ENCODE peak calls at places on chromosomes 13 and 19, in eight cellular contexts. One of them, this sample, is unnamed. For H3K27me3, the result is how much of the 10 kb centered on the place peaks cover.

GRCh38 chr13:36915891-36916640 is 4.0 kb downstream of the SMAD9 start:
- DNase-seq in transverse colon: no peak
- DNase-seq in adrenal gland: no peak
- DNase-seq in IMR-90: no peak
- DNase-seq in fibroblast of lung: no peak
- DNase-seq in gastrocnemius medialis: no peak
- DNase-seq in lung: no peak
- DNase-seq in bronchial epithelial cell: no peak
- DNase-seq in this sample: no peak

GRCh38 chr13:100532090-100532766 is 56.4 kb downstream of the GGACT start:
- DNase-seq in bronchial epithelial cell: no peak
- DNase-seq in lung: no peak
- DNase-seq in adrenal gland: no peak
- DNase-seq in IMR-90: no peak
- DNase-seq in fibroblast of lung: no peak
- DNase-seq in gastrocnemius medialis: no peak
- DNase-seq in transverse colon: no peak
- DNase-seq in this sample: no peak

GRCh38 chr19:54921082-54921481 is 15.1 kb downstream of the NCR1 start:
- DNase-seq in IMR-90: no peak
- DNase-seq in bronchial epithelial cell: no peak
- DNase-seq in adrenal gland: no peak
- DNase-seq in transverse colon: no peak
- DNase-seq in fibroblast of lung: no peak
- DNase-seq in gastrocnemius medialis: no peak
- DNase-seq in lung: no peak
- DNase-seq in this sample: no peak

GRCh38 chr19:22526661-22527272 is 104.6 kb upstream of the ZNF98 start:
- DNase-seq in transverse colon: no peak
- DNase-seq in IMR-90: no peak
- DNase-seq in bronchial epithelial cell: no peak
- DNase-seq in lung: no peak
- DNase-seq in fibroblast of lung: no peak
- DNase-seq in gastrocnemius medialis: no peak
- DNase-seq in adrenal gland: no peak
- DNase-seq in this sample: no peak

GRCh38 chr19:39110263-39110967 is 15.2 kb upstream of the PAK4 start:
- DNase-seq in transverse colon: peak
- DNase-seq in bronchial epithelial cell: peak
- DNase-seq in fibroblast of lung: no peak
- DNase-seq in gastrocnemius medialis: peak
- DNase-seq in IMR-90: no peak
- DNase-seq in lung: peak
- DNase-seq in adrenal gland: peak
- DNase-seq in this sample: peak

GRCh38 chr13:98443329-98443728 is 133.6 kb downstream of the STK24 start:
- DNase-seq in bronchial epithelial cell: peak
- DNase-seq in fibroblast of lung: peak
- DNase-seq in transverse colon: no peak
- DNase-seq in IMR-90: peak
- DNase-seq in adrenal gland: peak
- DNase-seq in gastrocnemius medialis: no peak
- DNase-seq in lung: no peak
- DNase-seq in this sample: no peak

GRCh38 chr13:41751734-41752445 is 209.0 kb downstream of the VWA8 start:
- DNase-seq in fibroblast of lung: no peak
- DNase-seq in IMR-90: no peak
- DNase-seq in lung: no peak
- DNase-seq in bronchial epithelial cell: no peak
- DNase-seq in transverse colon: no peak
- DNase-seq in adrenal gland: no peak
- DNase-seq in gastrocnemius medialis: no peak
- DNase-seq in this sample: no peak

GRCh38 chr13:106612688-106613087 is 44.8 kb upstream of the ARGLU1 start:
- DNase-seq in gastrocnemius medialis: peak
- DNase-seq in IMR-90: peak
- DNase-seq in fibroblast of lung: no peak
- DNase-seq in adrenal gland: peak
- DNase-seq in lung: peak
- DNase-seq in transverse colon: peak
- DNase-seq in bronchial epithelial cell: peak
- DNase-seq in this sample: no peak

GRCh38 chr13:49341941-49342340 is 94.2 kb downstream of the CDADC1 start:
- DNase-seq in adrenal gland: no peak
- DNase-seq in lung: no peak
- DNase-seq in fibroblast of lung: no peak
- DNase-seq in gastrocnemius medialis: no peak
- DNase-seq in transverse colon: no peak
- DNase-seq in bronchial epithelial cell: peak
- DNase-seq in IMR-90: no peak
- DNase-seq in this sample: no peak

GRCh38 chr19:27774827-27775226 is 1438.1 kb downstream of the UQCRFS1 start:
- DNase-seq in gastrocnemius medialis: no peak
- DNase-seq in lung: no peak
- DNase-seq in fibroblast of lung: no peak
- DNase-seq in IMR-90: no peak
- DNase-seq in bronchial epithelial cell: no peak
- DNase-seq in transverse colon: no peak
- DNase-seq in adrenal gland: no peak
- DNase-seq in this sample: no peak

GRCh38 chr13:60759499-60759898 is 362.5 kb downstream of the TDRD3 start:
- DNase-seq in bronchial epithelial cell: peak
- DNase-seq in gastrocnemius medialis: no peak
- DNase-seq in adrenal gland: peak
- DNase-seq in lung: peak
- DNase-seq in fibroblast of lung: peak
- DNase-seq in transverse colon: no peak
- DNase-seq in IMR-90: no peak
- DNase-seq in this sample: no peak

GRCh38 chr13:48437381-48437780 is 24.5 kb upstream of the LPAR6 start:
- DNase-seq in IMR-90: peak
- DNase-seq in gastrocnemius medialis: peak
- DNase-seq in transverse colon: peak
- DNase-seq in fibroblast of lung: peak
- DNase-seq in adrenal gland: peak
- DNase-seq in lung: peak
- DNase-seq in bronchial epithelial cell: peak
- DNase-seq in this sample: no peak

GRCh38 chr13:79775830-79776229 is 294.9 kb downstream of the NDFIP2 start:
- DNase-seq in gastrocnemius medialis: no peak
- DNase-seq in bronchial epithelial cell: peak
- DNase-seq in transverse colon: peak
- DNase-seq in lung: peak
- DNase-seq in IMR-90: peak
- DNase-seq in adrenal gland: peak
- DNase-seq in fibroblast of lung: peak
- DNase-seq in this sample: no peak

GRCh38 chr13:72622546-72622945 is 104.9 kb downstream of the MZT1 start:
- DNase-seq in bronchial epithelial cell: peak
- DNase-seq in adrenal gland: no peak
- DNase-seq in fibroblast of lung: no peak
- DNase-seq in lung: no peak
- DNase-seq in transverse colon: no peak
- DNase-seq in IMR-90: no peak
- DNase-seq in gastrocnemius medialis: no peak
- DNase-seq in this sample: no peak

GRCh38 chr19:50723735-50724521 is 764 bp downstream of the CLEC11A start:
- DNase-seq in IMR-90: no peak
- DNase-seq in fibroblast of lung: no peak
- DNase-seq in transverse colon: no peak
- DNase-seq in bronchial epithelial cell: no peak
- DNase-seq in gastrocnemius medialis: no peak
- DNase-seq in adrenal gland: no peak
- DNase-seq in lung: no peak
- DNase-seq in this sample: no peak

GRCh38 chr19:7932276-7932929 is 6.5 kb upstream of the CTXN1 start:
- DNase-seq in lung: no peak
- DNase-seq in transverse colon: no peak
- DNase-seq in IMR-90: no peak
- DNase-seq in gastrocnemius medialis: no peak
- DNase-seq in adrenal gland: peak
- DNase-seq in fibroblast of lung: no peak
- DNase-seq in bronchial epithelial cell: no peak
- DNase-seq in this sample: no peak

GRCh38 chr19:7933828-7934725 is 8.1 kb upstream of the CTXN1 start:
- DNase-seq in IMR-90: no peak
- DNase-seq in bronchial epithelial cell: no peak
- DNase-seq in gastrocnemius medialis: no peak
- DNase-seq in lung: no peak
- DNase-seq in transverse colon: no peak
- DNase-seq in adrenal gland: no peak
- DNase-seq in fibroblast of lung: no peak
- DNase-seq in this sample: no peak

GRCh38 chr19:7934766-7935165 is 8.7 kb downstream of the TIMM44 start:
- DNase-seq in adrenal gland: no peak
- DNase-seq in gastrocnemius medialis: no peak
- DNase-seq in fibroblast of lung: no peak
- DNase-seq in IMR-90: no peak
- DNase-seq in lung: no peak
- DNase-seq in bronchial epithelial cell: no peak
- DNase-seq in transverse colon: no peak
- DNase-seq in this sample: no peak

GRCh38 chr19:7932930-7933300 is 7.0 kb upstream of the CTXN1 start:
- DNase-seq in adrenal gland: no peak
- DNase-seq in lung: no peak
- DNase-seq in bronchial epithelial cell: no peak
- DNase-seq in fibroblast of lung: no peak
- DNase-seq in transverse colon: no peak
- DNase-seq in gastrocnemius medialis: no peak
- DNase-seq in IMR-90: no peak
- DNase-seq in this sample: no peak

DNA sequence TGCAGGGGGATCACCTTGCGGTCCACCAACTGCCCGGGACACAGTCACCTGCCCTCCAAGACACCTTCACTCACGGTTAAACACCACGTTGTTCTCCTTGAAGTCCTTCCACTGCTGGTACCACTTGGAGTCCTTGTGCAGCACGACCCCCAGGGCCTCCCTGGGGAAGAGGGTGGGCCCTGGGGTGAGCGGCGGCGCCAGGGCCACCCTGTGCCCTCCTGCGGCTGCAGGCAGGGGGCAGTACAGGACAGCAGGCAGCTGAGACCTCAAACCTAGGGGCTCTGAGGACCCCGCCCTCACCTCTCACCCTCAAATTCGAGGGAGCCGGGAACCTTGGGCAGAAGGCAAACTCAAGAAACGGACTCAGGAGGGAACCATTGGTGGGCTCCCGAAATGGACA is 7.5 kb upstream of the CTXN1 start:
- DNase-seq in bronchial epithelial cell: no peak
- DNase-seq in transverse colon: no peak
- DNase-seq in fibroblast of lung: no peak
- DNase-seq in IMR-90: no peak
- DNase-seq in gastrocnemius medialis: no peak
- DNase-seq in lung: no peak
- DNase-seq in adrenal gland: no peak
- DNase-seq in this sample: no peak
- TF ChIP-seq CTCF in bronchial epithelial cell: peak
- TF ChIP-seq CTCF in transverse colon: peak
- TF ChIP-seq CTCF in fibroblast of lung: peak
- TF ChIP-seq CTCF in IMR-90: peak
- TF ChIP-seq CTCF in gastrocnemius medialis: no peak
- TF ChIP-seq CTCF in lung: no peak
- TF ChIP-seq CTCF in adrenal gland: no peak
- TF ChIP-seq CTCF in this sample: no peak

DNA sequence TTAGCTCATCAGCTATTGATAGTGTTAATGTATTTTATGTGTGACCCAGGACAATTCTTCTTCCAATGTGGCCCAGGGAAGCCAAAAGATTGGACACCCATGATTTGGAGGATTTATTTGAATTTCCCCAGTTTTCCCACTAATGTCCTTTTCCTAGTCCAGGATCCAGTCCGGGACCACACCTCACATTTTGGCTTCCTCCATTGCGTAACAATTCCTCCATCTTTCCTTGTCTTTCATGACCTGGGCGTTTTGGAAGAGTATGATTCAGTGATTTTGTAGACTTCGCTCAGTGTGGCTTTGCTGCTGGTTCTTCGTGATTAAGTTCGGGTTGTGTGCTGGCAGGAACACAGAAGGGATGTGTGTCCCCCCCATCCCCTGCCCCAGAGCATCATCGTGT is 3.3 kb upstream of the ATP4A start:
- DNase-seq in transverse colon: no peak
- DNase-seq in bronchial epithelial cell: no peak
- DNase-seq in adrenal gland: no peak
- DNase-seq in gastrocnemius medialis: no peak
- DNase-seq in fibroblast of lung: no peak
- DNase-seq in IMR-90: no peak
- DNase-seq in lung: no peak
- DNase-seq in this sample: no peak
- H3K27me3 ChIP-seq in transverse colon: under half
- H3K27me3 ChIP-seq in bronchial epithelial cell: under half
- H3K27me3 ChIP-seq in adrenal gland: under half
- H3K27me3 ChIP-seq in gastrocnemius medialis: under half
- H3K27me3 ChIP-seq in fibroblast of lung: under half
- H3K27me3 ChIP-seq in IMR-90: under half
- H3K27me3 ChIP-seq in lung: under half
- H3K27me3 ChIP-seq in this sample: under half

GRCh38 chr19:49528211-49528771 is 488 bp downstream of the RCN3 start:
- DNase-seq in adrenal gland: no peak
- DNase-seq in bronchial epithelial cell: no peak
- DNase-seq in lung: no peak
- DNase-seq in gastrocnemius medialis: peak
- DNase-seq in transverse colon: no peak
- DNase-seq in fibroblast of lung: peak
- DNase-seq in IMR-90: peak
- DNase-seq in this sample: no peak
- H3K4me3 ChIP-seq in adrenal gland: peak
- H3K4me3 ChIP-seq in bronchial epithelial cell: no peak
- H3K4me3 ChIP-seq in lung: no peak
- H3K4me3 ChIP-seq in gastrocnemius medialis: peak
- H3K4me3 ChIP-seq in transverse colon: peak
- H3K4me3 ChIP-seq in fibroblast of lung: peak
- H3K4me3 ChIP-seq in IMR-90: peak
- H3K4me3 ChIP-seq in this sample: peak

GRCh38 chr19:47819841-47820244 is 1.9 kb upstream of the CRX start:
- DNase-seq in IMR-90: no peak
- DNase-seq in gastrocnemius medialis: no peak
- DNase-seq in transverse colon: no peak
- DNase-seq in lung: no peak
- DNase-seq in adrenal gland: no peak
- DNase-seq in fibroblast of lung: no peak
- DNase-seq in bronchial epithelial cell: no peak
- DNase-seq in this sample: no peak

GRCh38 chr19:47820410-47820809 is 1.3 kb upstream of the CRX start:
- DNase-seq in transverse colon: no peak
- DNase-seq in fibroblast of lung: no peak
- DNase-seq in bronchial epithelial cell: no peak
- DNase-seq in gastrocnemius medialis: no peak
- DNase-seq in IMR-90: no peak
- DNase-seq in lung: no peak
- DNase-seq in adrenal gland: no peak
- DNase-seq in this sample: no peak

GRCh38 chr19:47826800-47827199 is 5.1 kb downstream of the CRX start:
- DNase-seq in fibroblast of lung: no peak
- DNase-seq in lung: no peak
- DNase-seq in adrenal gland: no peak
- DNase-seq in transverse colon: no peak
- DNase-seq in bronchial epithelial cell: no peak
- DNase-seq in IMR-90: no peak
- DNase-seq in gastrocnemius medialis: no peak
- DNase-seq in this sample: no peak

GRCh38 chr19:47821460-47822020 is at the start of gene CRX:
- DNase-seq in adrenal gland: no peak
- DNase-seq in fibroblast of lung: no peak
- DNase-seq in lung: no peak
- DNase-seq in bronchial epithelial cell: no peak
- DNase-seq in transverse colon: no peak
- DNase-seq in gastrocnemius medialis: no peak
- DNase-seq in IMR-90: no peak
- DNase-seq in this sample: no peak

GRCh38 chr19:47824396-47824795 is 2.7 kb downstream of the CRX start:
- DNase-seq in lung: no peak
- DNase-seq in IMR-90: no peak
- DNase-seq in gastrocnemius medialis: no peak
- DNase-seq in fibroblast of lung: no peak
- DNase-seq in transverse colon: no peak
- DNase-seq in adrenal gland: no peak
- DNase-seq in bronchial epithelial cell: no peak
- DNase-seq in this sample: no peak
- TF ChIP-seq CTCF in lung: no peak
- TF ChIP-seq CTCF in IMR-90: no peak
- TF ChIP-seq CTCF in gastrocnemius medialis: no peak
- TF ChIP-seq CTCF in fibroblast of lung: no peak
- TF ChIP-seq CTCF in transverse colon: no peak
- TF ChIP-seq CTCF in adrenal gland: no peak
- TF ChIP-seq CTCF in bronchial epithelial cell: no peak
- TF ChIP-seq CTCF in this sample: no peak

This sample was measured in CD8-positive, alpha-beta T cell.